ENCODE peak calls at places on chromosomes 12 and 14, in seven cellular contexts. U, A, T, Q, E, W and H are unnamed samples.

GRCh38 chr14:66117600-66117999 is 368.6 kb upstream of the CCDC196 start:
- DNase-seq in U (no peak), A (peak), T (peak), Q (peak), E (no peak), W (no peak), H (no peak)

GRCh38 chr12:14714437-14714836 is 18.0 kb upstream of the GUCY2C start:
- DNase-seq in U (no peak), A (no peak), T (no peak), Q (no peak), E (no peak), W (no peak), H (no peak)

GRCh38 chr14:62301911-62302310 is 539.7 kb downstream of the SNAPC1 start:
- DNase-seq in U (no peak), A (peak), T (peak), Q (no peak), E (no peak), W (no peak), H (no peak)

GRCh38 chr12:108312073-108312884 is 26.8 kb downstream of the CMKLR1 start:
- DNase-seq in U (no peak), A (no peak), T (no peak), Q (no peak), E (no peak), W (no peak), H (no peak)

GRCh38 chr12:57934804-57935203 is 6.6 kb upstream of the ATP23 start:
- DNase-seq in U (no peak), A (no peak), T (no peak), Q (no peak), E (no peak), W (no peak), H (no peak)

GRCh38 chr12:79534029-79534867 is 156.5 kb downstream of the PAWR start:
- DNase-seq in U (no peak), A (peak), T (no peak), Q (no peak), E (no peak), W (no peak), H (no peak)

GRCh38 chr12:53575502-53576264 is 50.5 kb downstream of the ATF7 start:
- DNase-seq in U (no peak), A (peak), T (peak), Q (peak), E (no peak), W (no peak), H (no peak)

GRCh38 chr14:71474291-71474690 is 457.9 kb upstream of the RGS6 start:
- DNase-seq in U (no peak), A (no peak), T (no peak), Q (no peak), E (no peak), W (no peak), H (no peak)

GRCh38 chr12:21662122-21662792 is 4.6 kb upstream of the LDHB start:
- DNase-seq in U (no peak), A (no peak), T (no peak), Q (no peak), E (no peak), W (no peak), H (no peak)

GRCh38 chr12:56223571-56224101 is 506 bp upstream of the NABP2 start:
- DNase-seq in U (no peak), A (no peak), T (no peak), Q (no peak), E (no peak), W (no peak), H (no peak)

GRCh38 chr12:117192057-117192456 is 1.8 kb upstream of the FBXO21 start:
- DNase-seq in U (no peak), A (no peak), T (no peak), Q (no peak), E (no peak), W (no peak), H (no peak)

GRCh38 chr12:51744235-51744634 is 104.3 kb downstream of the FIGNL2 start:
- DNase-seq in U (no peak), A (no peak), T (no peak), Q (no peak), E (no peak), W (no peak), H (no peak)

GRCh38 chr12:47394070-47394469 is 311.8 kb downstream of the RPAP3 start:
- DNase-seq in U (no peak), A (peak), T (no peak), Q (no peak), E (no peak), W (no peak), H (no peak)

GRCh38 chr12:92080390-92081285 is 65.0 kb downstream of the BTG1 start:
- DNase-seq in U (no peak), A (peak), T (peak), Q (peak), E (peak), W (no peak), H (no peak)

GRCh38 chr12:131011165-131012079 is 57.7 kb downstream of the ADGRD1 start:
- DNase-seq in U (no peak), A (peak), T (no peak), Q (no peak), E (no peak), W (no peak), H (no peak)

GRCh38 chr12:119055977-119056376 is 74.6 kb downstream of the SRRM4 start:
- DNase-seq in U (no peak), A (no peak), T (no peak), Q (no peak), E (no peak), W (no peak), H (no peak)

GRCh38 chr14:29039171-29039570 is 272.6 kb downstream of the FOXG1 start:
- DNase-seq in U (no peak), A (peak), T (peak), Q (no peak), E (no peak), W (no peak), H (no peak)

GRCh38 chr14:60753264-60754126 is 18.9 kb downstream of the MNAT1 start:
- DNase-seq in U (no peak), A (peak), T (peak), Q (no peak), E (peak), W (no peak), H (no peak)

GRCh38 chr12:116609715-116610114 is 50.5 kb downstream of the MAP1LC3B2 start:
- DNase-seq in U (no peak), A (no peak), T (no peak), Q (no peak), E (peak), W (no peak), H (peak)

GRCh38 chr12:117225179-117225578 is 34.9 kb upstream of the FBXO21 start:
- DNase-seq in U (no peak), A (no peak), T (no peak), Q (no peak), E (no peak), W (no peak), H (no peak)

GRCh38 chr14:54138354-54139038 is 181.9 kb upstream of the BMP4 start:
- DNase-seq in U (no peak), A (peak), T (peak), Q (no peak), E (no peak), W (no peak), H (no peak)

GRCh38 chr12:115163710-115164109 is 479.7 kb upstream of the TBX3 start:
- DNase-seq in U (no peak), A (no peak), T (no peak), Q (no peak), E (no peak), W (no peak), H (no peak)

GRCh38 chr14:70622111-70622712 is 19.5 kb upstream of the TTC9 start:
- DNase-seq in U (no peak), A (peak), T (peak), Q (peak), E (peak), W (peak), H (peak)

GRCh38 chr12:23473071-23473470 is 476.4 kb downstream of the SOX5 start:
- DNase-seq in U (no peak), A (no peak), T (no peak), Q (no peak), E (no peak), W (no peak), H (no peak)

GRCh38 chr12:10697872-10698271 is 24.0 kb upstream of the STYK1 start:
- DNase-seq in U (no peak), A (no peak), T (no peak), Q (no peak), E (no peak), W (no peak), H (no peak)

GRCh38 chr12:110640275-110641025 is 26.5 kb downstream of the TCTN1 start:
- DNase-seq in U (no peak), A (no peak), T (no peak), Q (no peak), E (no peak), W (no peak), H (no peak)

GRCh38 chr14:93675651-93676050 is 112.6 kb downstream of the PRIMA1 start:
- DNase-seq in U (no peak), A (no peak), T (no peak), Q (no peak), E (no peak), W (no peak), H (no peak)
- TF ChIP-seq CTCF in U (no peak), A (no peak), T (no peak), Q (no peak), E (no peak), W (no peak), H (no peak)

GRCh38 chr12:77741974-77742517 is 88.6 kb upstream of the NAV3 start:
- DNase-seq in U (no peak), A (no peak), T (no peak), Q (no peak), E (no peak), W (no peak), H (no peak)

GRCh38 chr12:77734489-77734888 is 96.2 kb upstream of the NAV3 start:
- DNase-seq in U (no peak), A (peak), T (peak), Q (no peak), E (no peak), W (no peak), H (no peak)

GRCh38 chr12:77736219-77736965 is 94.3 kb upstream of the NAV3 start:
- DNase-seq in U (no peak), A (no peak), T (no peak), Q (no peak), E (no peak), W (no peak), H (no peak)
- TF ChIP-seq CTCF in U (no peak), A (no peak), T (no peak), Q (no peak), E (no peak), W (no peak), H (no peak)

DNA sequence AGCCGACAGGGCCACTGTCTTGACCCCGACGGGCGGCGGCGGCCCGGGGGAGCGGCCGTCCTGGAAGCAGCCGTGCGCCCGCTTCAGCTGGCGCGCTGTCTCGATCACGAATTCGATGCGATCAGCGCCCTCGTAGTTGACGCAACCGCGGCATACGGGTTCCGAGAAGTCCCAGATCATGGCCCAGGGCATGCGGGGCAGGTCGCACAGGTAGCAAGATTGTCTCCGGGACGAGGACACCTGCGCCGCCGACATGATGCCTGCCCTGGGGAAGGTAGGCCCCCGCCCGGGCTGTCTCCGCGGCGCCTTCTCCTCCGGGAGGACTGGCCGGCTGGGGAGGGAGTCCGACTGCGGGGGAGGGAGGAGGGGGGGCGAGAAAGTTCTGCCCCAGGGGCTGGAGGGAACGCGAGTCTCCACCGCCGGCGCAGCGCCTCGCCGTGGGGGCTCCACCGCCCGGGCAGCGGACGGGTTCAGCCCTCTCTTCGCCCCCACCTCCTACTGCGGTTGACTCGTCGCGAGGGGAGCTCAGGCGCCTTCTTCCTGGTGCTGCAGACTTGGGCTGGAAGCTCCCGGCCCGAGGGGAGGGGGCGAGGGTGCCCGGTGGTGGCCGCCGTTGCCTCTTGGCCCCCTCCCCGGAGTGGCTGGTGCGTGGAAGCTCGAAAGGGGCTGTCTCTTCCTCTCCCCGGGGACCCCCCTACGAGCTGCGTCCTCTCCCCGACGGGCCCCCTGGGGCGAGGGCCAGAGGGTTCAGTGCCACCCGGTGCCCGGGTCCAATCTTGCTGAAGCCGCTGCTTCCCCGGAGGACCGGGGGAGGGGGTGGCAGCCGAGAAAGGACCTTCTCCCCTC is 747 bp downstream of the IRF2BPL start:
- DNase-seq in U (peak), A (peak), T (peak), Q (peak), E (peak), W (peak), H (peak)
- TF ChIP-seq CTCF in U (no peak), A (peak), T (no peak), Q (no peak), E (no peak), W (no peak), H (peak)

DNA sequence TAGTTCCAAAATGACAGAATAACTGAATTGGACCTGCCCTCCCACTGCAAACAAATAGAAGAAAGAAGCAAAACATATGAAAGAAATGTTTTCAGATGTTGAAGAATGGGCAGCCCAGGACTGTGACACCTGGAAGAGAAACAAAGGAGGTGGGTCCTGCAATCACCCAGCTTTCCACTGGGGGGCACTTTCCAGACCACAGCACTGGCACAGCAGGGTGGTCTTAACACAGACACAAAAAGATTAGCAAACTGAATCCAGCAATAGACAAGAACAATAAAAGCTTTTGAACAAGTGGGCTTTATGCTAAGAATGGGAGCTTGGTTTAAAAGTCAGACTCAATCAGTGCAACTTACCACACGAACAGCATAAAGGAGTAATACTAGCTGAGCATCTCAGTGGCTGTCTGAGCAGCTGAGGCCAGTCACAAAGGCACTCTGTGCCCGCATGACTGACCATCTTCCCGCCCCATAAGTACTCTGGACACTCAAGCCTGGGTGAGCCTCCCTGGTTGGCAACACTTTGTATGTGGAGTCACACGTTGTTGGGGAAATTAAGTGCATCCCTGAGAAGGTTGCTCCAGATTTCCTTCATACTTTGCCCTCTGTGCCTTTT is 27.7 kb downstream of the JKAMP start:
- DNase-seq in U (no peak), A (no peak), T (no peak), Q (no peak), E (peak), W (no peak), H (peak)
- TF ChIP-seq CTCF in U (peak), A (peak), T (peak), Q (peak), E (peak), W (peak), H (peak)

GRCh38 chr12:123102781-123103503 is 47.9 kb downstream of the PITPNM2 start:
- DNase-seq in U (no peak), A (no peak), T (no peak), Q (no peak), E (no peak), W (no peak), H (no peak)
- TF ChIP-seq CTCF in U (no peak), A (no peak), T (no peak), Q (no peak), E (no peak), W (no peak), H (no peak)

DNA sequence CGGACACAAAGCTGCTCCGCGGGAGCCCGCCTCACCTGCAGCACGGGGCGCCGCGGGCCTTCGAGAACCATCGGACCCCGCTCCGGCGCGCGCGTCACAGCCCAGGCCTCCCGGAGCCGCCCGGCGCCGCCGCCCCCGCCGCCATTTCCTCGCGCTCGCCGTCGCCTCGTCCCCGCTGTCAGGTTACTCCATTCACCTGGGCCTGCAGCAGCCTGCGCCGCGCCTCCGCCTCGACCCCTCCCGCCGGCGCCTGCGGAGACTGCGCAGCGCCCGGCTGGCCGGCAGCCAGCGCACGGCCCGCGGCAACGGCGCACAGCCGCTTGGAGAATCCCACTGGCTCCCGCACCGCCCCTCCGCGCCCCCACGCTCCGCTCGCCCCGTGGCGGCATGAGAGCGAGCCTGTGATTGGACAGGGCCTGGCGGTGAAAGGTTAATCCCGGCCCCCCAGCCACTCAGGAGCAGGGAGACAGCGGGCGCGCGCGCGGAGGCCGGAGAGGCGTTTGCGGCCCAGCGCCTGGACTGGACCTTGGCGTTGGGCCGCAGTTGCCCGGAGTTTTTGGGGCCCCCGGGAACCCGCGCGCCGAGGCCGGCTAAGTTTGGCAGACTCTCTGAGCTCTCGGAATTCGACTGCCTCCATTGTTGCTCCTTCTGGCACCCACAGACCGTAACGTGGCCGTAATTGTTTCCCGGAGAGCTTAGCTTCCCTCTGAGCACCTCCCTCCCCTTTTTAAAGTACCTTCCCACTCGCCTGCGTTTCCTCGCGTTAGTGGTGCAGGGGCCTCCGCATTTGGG is at the start of gene DICER1:
- DNase-seq in U (peak), A (peak), T (peak), Q (peak), E (peak), W (peak), H (peak)
- TF ChIP-seq CTCF in U (no peak), A (no peak), T (no peak), Q (no peak), E (no peak), W (no peak), H (no peak)

DNA sequence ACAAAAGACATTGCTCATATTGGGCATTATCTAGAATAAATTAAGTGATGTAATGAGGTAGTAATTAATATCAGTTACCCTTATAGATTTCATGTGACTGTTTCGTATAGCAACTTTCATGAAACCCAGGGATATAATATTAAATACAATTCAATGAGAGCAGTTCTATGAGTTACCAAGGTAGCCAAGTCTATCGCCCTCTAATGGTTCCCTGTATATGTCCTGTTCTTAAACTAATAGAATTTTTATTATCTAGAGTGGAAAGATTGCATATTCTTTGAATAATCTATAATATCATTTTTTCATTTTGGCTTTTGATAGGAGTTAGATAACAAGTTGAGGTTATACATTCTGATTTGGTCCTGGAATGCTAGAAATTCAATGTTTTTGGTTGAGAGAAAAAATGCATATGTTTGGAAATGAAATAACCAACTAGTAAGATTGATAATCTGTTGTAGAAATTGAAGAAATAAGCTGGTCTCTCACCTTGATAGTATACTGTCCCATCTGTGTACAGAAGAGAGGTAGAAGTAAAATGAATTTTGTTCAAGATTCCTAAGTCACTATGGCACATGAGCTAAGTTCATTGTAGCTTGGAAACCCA is 59.7 kb downstream of the SCFD1 start:
- DNase-seq in U (no peak), A (no peak), T (peak), Q (peak), E (no peak), W (no peak), H (no peak)
- TF ChIP-seq CTCF in U (peak), A (peak), T (peak), Q (peak), E (peak), W (no peak), H (peak)

DNA sequence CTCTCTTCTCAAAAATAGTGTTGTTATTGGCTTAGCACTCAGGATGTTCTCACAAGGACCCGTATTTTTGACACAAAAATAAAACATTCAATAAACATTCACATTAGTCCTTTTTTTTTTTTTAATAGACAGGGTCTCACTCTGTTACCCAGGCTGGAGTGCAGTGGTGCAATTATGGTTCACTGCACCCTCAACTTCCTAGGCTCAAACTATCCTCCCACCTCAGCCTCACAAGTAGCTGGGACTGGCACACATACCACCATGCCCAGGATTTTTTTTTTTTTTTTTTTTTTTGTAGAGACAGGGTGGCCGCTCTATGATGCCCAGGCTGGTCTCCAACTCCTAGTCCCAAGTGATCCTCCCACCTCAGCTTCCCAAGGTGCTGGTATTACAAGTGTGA is 27.0 kb downstream of the PPP1R13B start:
- DNase-seq in U (no peak), A (no peak), T (no peak), Q (no peak), E (no peak), W (no peak), H (no peak)
- TF ChIP-seq CTCF in U (no peak), A (no peak), T (no peak), Q (no peak), E (no peak), W (no peak), H (no peak)